ENCODE peak calls at places on chromosomes 5 and 9, in five cellular contexts. M is fibroblast of mammary gland; X is stimulated activated CD4-positive, alpha-beta T cell treated with anti-CD3 and anti-CD28 coated beads, TNF-alpha, amount 100 ng/mL, for 1 hour; B is iris pigment epithelial cell; E is GM12892. J is an unnamed sample.

GRCh38 chr5:40716000-40716399 is 36.3 kb downstream of the PTGER4 start:
- DNase-seq in B (peak; percentile 24), E (no peak), M (peak; percentile 16), X (no peak), J (no peak)

GRCh38 chr5:78221964-78222451 is 72.5 kb downstream of the AP3B1 start:
- DNase-seq in X (no peak), E (peak; percentile 24), M (peak; percentile 20), B (peak; percentile 11), J (no peak)

GRCh38 chr5:84436866-84437265 is 52.2 kb upstream of the EDIL3 start:
- DNase-seq in X (no peak), E (no peak), M (peak; percentile 14), B (peak; percentile 66), J (no peak)

GRCh38 chr5:3126639-3127038 is 375.2 kb upstream of the IRX2 start:
- DNase-seq in E (no peak), B (no peak), M (no peak), X (no peak), J (no peak)

GRCh38 chr9:132910376-132910775 is 31.7 kb downstream of the SPACA9 start:
- DNase-seq in M (no peak), X (no peak), B (no peak), E (no peak), J (no peak)

GRCh38 chr5:16957305-16958165 is 21.4 kb upstream of the MYO10 start:
- DNase-seq in M (peak; percentile 95), B (peak; percentile 96), E (no peak), X (no peak), J (no peak)

GRCh38 chr5:174412941-174413340 is 311.4 kb upstream of the MSX2 start:
- DNase-seq in X (no peak), E (no peak), B (no peak), M (no peak), J (no peak)

GRCh38 chr5:146203872-146204192 is 427 bp downstream of the RBM27 start:
- DNase-seq in M (no peak), E (no peak), B (no peak), X (no peak), J (no peak)

GRCh38 chr9:109556061-109556460 is 58.0 kb upstream of the PTPN3 start:
- DNase-seq in E (no peak), X (no peak), M (no peak), B (peak; percentile 4), J (no peak)

GRCh38 chr9:124078641-124079040 is 67.1 kb downstream of the LHX2 start:
- DNase-seq in X (no peak), B (peak; percentile 58), E (no peak), M (peak; percentile 52), J (no peak)

GRCh38 chr9:93397664-93398381 is 53.7 kb upstream of the FAM120A start:
- DNase-seq in M (peak; percentile 80), E (no peak), X (no peak), B (peak; percentile 79), J (no peak)

GRCh38 chr9:125255781-125256391 is 5.7 kb upstream of the GAPVD1 start:
- DNase-seq in X (no peak), M (no peak), E (no peak), B (no peak), J (no peak)

GRCh38 chr9:81801190-81801589 is 111.8 kb upstream of the TLE1 start:
- DNase-seq in E (no peak), B (peak; percentile 33), X (no peak), M (peak; percentile 38), J (no peak)

GRCh38 chr9:124894741-124895170 is 32.8 kb downstream of the ARPC5L start:
- DNase-seq in M (peak; percentile 64), X (no peak), E (no peak), B (peak; percentile 65), J (no peak)

GRCh38 chr9:133969681-133970580 is 22.2 kb downstream of the VAV2 start:
- DNase-seq in X (no peak), M (no peak), E (no peak), B (no peak), J (no peak)